ENCODE peak calls at places on chromosomes 1 and 21, in four cellular contexts. One of them, this sample, is unnamed.

GRCh38 chr21:42703936-42704335 is 50.5 kb downstream of the PDE9A start:
- DNase-seq in T follicular helper cell: no peak
- DNase-seq in stimulated activated CD4-positive, alpha-beta T cell treated with anti-CD3 and anti-CD28 coated beads, Interleukin-2, amount 100 ng/mL, for 48 hours: no peak
- DNase-seq in HTR-8/SVneo: no peak
- DNase-seq in this sample: no peak

GRCh38 chr1:169338617-169339016 is 29.0 kb downstream of the NME7 start:
- DNase-seq in T follicular helper cell: no peak
- DNase-seq in stimulated activated CD4-positive, alpha-beta T cell treated with anti-CD3 and anti-CD28 coated beads, Interleukin-2, amount 100 ng/mL, for 48 hours: no peak
- DNase-seq in HTR-8/SVneo: no peak
- DNase-seq in this sample: no peak

GRCh38 chr1:59220356-59220755 is 76.5 kb upstream of the FGGY start:
- DNase-seq in T follicular helper cell: no peak
- DNase-seq in stimulated activated CD4-positive, alpha-beta T cell treated with anti-CD3 and anti-CD28 coated beads, Interleukin-2, amount 100 ng/mL, for 48 hours: no peak
- DNase-seq in HTR-8/SVneo: no peak
- DNase-seq in this sample: no peak

GRCh38 chr1:156365754-156366153 is 3.3 kb upstream of the RHBG start:
- DNase-seq in T follicular helper cell: no peak
- DNase-seq in stimulated activated CD4-positive, alpha-beta T cell treated with anti-CD3 and anti-CD28 coated beads, Interleukin-2, amount 100 ng/mL, for 48 hours: no peak
- DNase-seq in HTR-8/SVneo: no peak
- DNase-seq in this sample: no peak

GRCh38 chr1:232542633-232543032 is 87.3 kb downstream of the SIPA1L2 start:
- DNase-seq in T follicular helper cell: no peak
- DNase-seq in stimulated activated CD4-positive, alpha-beta T cell treated with anti-CD3 and anti-CD28 coated beads, Interleukin-2, amount 100 ng/mL, for 48 hours: no peak
- DNase-seq in HTR-8/SVneo: no peak
- DNase-seq in this sample: no peak

GRCh38 chr1:15459771-15460719 is 3.5 kb downstream of the CELA2A start:
- DNase-seq in T follicular helper cell: no peak
- DNase-seq in stimulated activated CD4-positive, alpha-beta T cell treated with anti-CD3 and anti-CD28 coated beads, Interleukin-2, amount 100 ng/mL, for 48 hours: no peak
- DNase-seq in HTR-8/SVneo: no peak
- DNase-seq in this sample: no peak

GRCh38 chr1:156815307-156815826 is 1.3 kb downstream of the SH2D2A start:
- DNase-seq in T follicular helper cell: no peak
- DNase-seq in stimulated activated CD4-positive, alpha-beta T cell treated with anti-CD3 and anti-CD28 coated beads, Interleukin-2, amount 100 ng/mL, for 48 hours: no peak
- DNase-seq in HTR-8/SVneo: peak
- DNase-seq in this sample: peak

GRCh38 chr1:53408013-53408754 is 51.0 kb upstream of the DMRTB1 start:
- DNase-seq in T follicular helper cell: no peak
- DNase-seq in stimulated activated CD4-positive, alpha-beta T cell treated with anti-CD3 and anti-CD28 coated beads, Interleukin-2, amount 100 ng/mL, for 48 hours: no peak
- DNase-seq in HTR-8/SVneo: no peak
- DNase-seq in this sample: no peak

GRCh38 chr21:42486120-42486519 is 9.9 kb downstream of the RSPH1 start:
- DNase-seq in T follicular helper cell: no peak
- DNase-seq in stimulated activated CD4-positive, alpha-beta T cell treated with anti-CD3 and anti-CD28 coated beads, Interleukin-2, amount 100 ng/mL, for 48 hours: no peak
- DNase-seq in HTR-8/SVneo: no peak
- DNase-seq in this sample: no peak

GRCh38 chr1:17204546-17205440 is at the start of gene PADI1:
- DNase-seq in T follicular helper cell: no peak
- DNase-seq in stimulated activated CD4-positive, alpha-beta T cell treated with anti-CD3 and anti-CD28 coated beads, Interleukin-2, amount 100 ng/mL, for 48 hours: no peak
- DNase-seq in HTR-8/SVneo: no peak
- DNase-seq in this sample: no peak

GRCh38 chr1:184912392-184912791 is 61.9 kb downstream of the NIBAN1 start:
- DNase-seq in T follicular helper cell: no peak
- DNase-seq in stimulated activated CD4-positive, alpha-beta T cell treated with anti-CD3 and anti-CD28 coated beads, Interleukin-2, amount 100 ng/mL, for 48 hours: no peak
- DNase-seq in HTR-8/SVneo: no peak
- DNase-seq in this sample: no peak

GRCh38 chr1:54919367-54920359 is 32.7 kb upstream of the DHCR24 start:
- DNase-seq in T follicular helper cell: no peak
- DNase-seq in stimulated activated CD4-positive, alpha-beta T cell treated with anti-CD3 and anti-CD28 coated beads, Interleukin-2, amount 100 ng/mL, for 48 hours: no peak
- DNase-seq in HTR-8/SVneo: no peak
- DNase-seq in this sample: no peak

GRCh38 chr1:187267745-187268277 is 439.1 kb downstream of the PLA2G4A start:
- DNase-seq in T follicular helper cell: no peak
- DNase-seq in stimulated activated CD4-positive, alpha-beta T cell treated with anti-CD3 and anti-CD28 coated beads, Interleukin-2, amount 100 ng/mL, for 48 hours: no peak
- DNase-seq in HTR-8/SVneo: no peak
- DNase-seq in this sample: no peak

GRCh38 chr1:10657080-10657847 is 139.2 kb downstream of the CASZ1 start:
- DNase-seq in T follicular helper cell: no peak
- DNase-seq in stimulated activated CD4-positive, alpha-beta T cell treated with anti-CD3 and anti-CD28 coated beads, Interleukin-2, amount 100 ng/mL, for 48 hours: no peak
- DNase-seq in HTR-8/SVneo: no peak
- DNase-seq in this sample: no peak

GRCh38 chr1:4653796-4654715 is at the start of gene AJAP1:
- DNase-seq in T follicular helper cell: no peak
- DNase-seq in stimulated activated CD4-positive, alpha-beta T cell treated with anti-CD3 and anti-CD28 coated beads, Interleukin-2, amount 100 ng/mL, for 48 hours: no peak
- DNase-seq in HTR-8/SVneo: no peak
- DNase-seq in this sample: no peak

GRCh38 chr1:164623805-164624204 is 64.8 kb downstream of the PBX1 start:
- DNase-seq in T follicular helper cell: no peak
- DNase-seq in stimulated activated CD4-positive, alpha-beta T cell treated with anti-CD3 and anti-CD28 coated beads, Interleukin-2, amount 100 ng/mL, for 48 hours: no peak
- DNase-seq in HTR-8/SVneo: no peak
- DNase-seq in this sample: no peak

GRCh38 chr1:152112101-152112884 is 3.0 kb downstream of the TCHH start:
- DNase-seq in T follicular helper cell: no peak
- DNase-seq in stimulated activated CD4-positive, alpha-beta T cell treated with anti-CD3 and anti-CD28 coated beads, Interleukin-2, amount 100 ng/mL, for 48 hours: no peak
- DNase-seq in HTR-8/SVneo: no peak
- DNase-seq in this sample: no peak

GRCh38 chr1:83998205-83998598 is 730 bp downstream of the TTLL7 start:
- DNase-seq in T follicular helper cell: no peak
- DNase-seq in stimulated activated CD4-positive, alpha-beta T cell treated with anti-CD3 and anti-CD28 coated beads, Interleukin-2, amount 100 ng/mL, for 48 hours: no peak
- DNase-seq in HTR-8/SVneo: no peak
- DNase-seq in this sample: no peak

GRCh38 chr1:117015701-117016100 is 14.1 kb downstream of the CD101 start:
- DNase-seq in T follicular helper cell: no peak
- DNase-seq in stimulated activated CD4-positive, alpha-beta T cell treated with anti-CD3 and anti-CD28 coated beads, Interleukin-2, amount 100 ng/mL, for 48 hours: no peak
- DNase-seq in HTR-8/SVneo: no peak
- DNase-seq in this sample: no peak

GRCh38 chr1:114219247-114219872 is 65.7 kb upstream of the SYT6 start:
- DNase-seq in T follicular helper cell: no peak
- DNase-seq in stimulated activated CD4-positive, alpha-beta T cell treated with anti-CD3 and anti-CD28 coated beads, Interleukin-2, amount 100 ng/mL, for 48 hours: no peak
- DNase-seq in HTR-8/SVneo: peak
- DNase-seq in this sample: no peak

GRCh38 chr1:17624540-17625256 is 85.2 kb downstream of the ARHGEF10L start:
- DNase-seq in T follicular helper cell: no peak
- DNase-seq in stimulated activated CD4-positive, alpha-beta T cell treated with anti-CD3 and anti-CD28 coated beads, Interleukin-2, amount 100 ng/mL, for 48 hours: no peak
- DNase-seq in HTR-8/SVneo: no peak
- DNase-seq in this sample: no peak

GRCh38 chr1:153608742-153609584 is 4.0 kb downstream of the S100A16 start:
- DNase-seq in T follicular helper cell: no peak
- DNase-seq in stimulated activated CD4-positive, alpha-beta T cell treated with anti-CD3 and anti-CD28 coated beads, Interleukin-2, amount 100 ng/mL, for 48 hours: no peak
- DNase-seq in HTR-8/SVneo: peak
- DNase-seq in this sample: peak

GRCh38 chr1:51583532-51583931 is 33.4 kb upstream of the OSBPL9 start:
- DNase-seq in T follicular helper cell: no peak
- DNase-seq in stimulated activated CD4-positive, alpha-beta T cell treated with anti-CD3 and anti-CD28 coated beads, Interleukin-2, amount 100 ng/mL, for 48 hours: no peak
- DNase-seq in HTR-8/SVneo: no peak
- DNase-seq in this sample: peak

GRCh38 chr1:26542781-26543443 is 13.4 kb downstream of the RPS6KA1 start:
- DNase-seq in T follicular helper cell: no peak
- DNase-seq in stimulated activated CD4-positive, alpha-beta T cell treated with anti-CD3 and anti-CD28 coated beads, Interleukin-2, amount 100 ng/mL, for 48 hours: no peak
- DNase-seq in HTR-8/SVneo: no peak
- DNase-seq in this sample: no peak

GRCh38 chr1:229027622-229028182 is 243.2 kb upstream of the RAB4A start:
- DNase-seq in T follicular helper cell: no peak
- DNase-seq in stimulated activated CD4-positive, alpha-beta T cell treated with anti-CD3 and anti-CD28 coated beads, Interleukin-2, amount 100 ng/mL, for 48 hours: peak
- DNase-seq in HTR-8/SVneo: no peak
- DNase-seq in this sample: peak

GRCh38 chr21:40567511-40567910 is 279.4 kb downstream of the DSCAM start:
- DNase-seq in T follicular helper cell: no peak
- DNase-seq in stimulated activated CD4-positive, alpha-beta T cell treated with anti-CD3 and anti-CD28 coated beads, Interleukin-2, amount 100 ng/mL, for 48 hours: no peak
- DNase-seq in HTR-8/SVneo: no peak
- DNase-seq in this sample: no peak

GRCh38 chr1:12230549-12231275 is 882 bp downstream of the VPS13D start:
- DNase-seq in T follicular helper cell: no peak
- DNase-seq in stimulated activated CD4-positive, alpha-beta T cell treated with anti-CD3 and anti-CD28 coated beads, Interleukin-2, amount 100 ng/mL, for 48 hours: no peak
- DNase-seq in HTR-8/SVneo: no peak
- DNase-seq in this sample: no peak

GRCh38 chr1:117320515-117320914 is 46.7 kb upstream of the MAN1A2 start:
- DNase-seq in T follicular helper cell: no peak
- DNase-seq in stimulated activated CD4-positive, alpha-beta T cell treated with anti-CD3 and anti-CD28 coated beads, Interleukin-2, amount 100 ng/mL, for 48 hours: no peak
- DNase-seq in HTR-8/SVneo: no peak
- DNase-seq in this sample: no peak

GRCh38 chr1:24003331-24003972 is 23.3 kb upstream of the SRSF10 start:
- DNase-seq in T follicular helper cell: no peak
- DNase-seq in stimulated activated CD4-positive, alpha-beta T cell treated with anti-CD3 and anti-CD28 coated beads, Interleukin-2, amount 100 ng/mL, for 48 hours: no peak
- DNase-seq in HTR-8/SVneo: peak
- DNase-seq in this sample: peak

GRCh38 chr1:245978915-245979314 is 528.2 kb downstream of the SMYD3 start:
- DNase-seq in T follicular helper cell: no peak
- DNase-seq in stimulated activated CD4-positive, alpha-beta T cell treated with anti-CD3 and anti-CD28 coated beads, Interleukin-2, amount 100 ng/mL, for 48 hours: no peak
- DNase-seq in HTR-8/SVneo: no peak
- DNase-seq in this sample: no peak

GRCh38 chr1:4130096-4130495 is 230.0 kb upstream of the C1orf174 start:
- DNase-seq in T follicular helper cell: no peak
- DNase-seq in stimulated activated CD4-positive, alpha-beta T cell treated with anti-CD3 and anti-CD28 coated beads, Interleukin-2, amount 100 ng/mL, for 48 hours: no peak
- DNase-seq in HTR-8/SVneo: no peak
- DNase-seq in this sample: no peak

GRCh38 chr1:26784023-26784871 is 3.5 kb upstream of the PIGV start:
- DNase-seq in T follicular helper cell: no peak
- DNase-seq in stimulated activated CD4-positive, alpha-beta T cell treated with anti-CD3 and anti-CD28 coated beads, Interleukin-2, amount 100 ng/mL, for 48 hours: no peak
- DNase-seq in HTR-8/SVneo: no peak
- DNase-seq in this sample: peak

GRCh38 chr1:229249854-229250644 is 20.9 kb upstream of the RAB4A start:
- DNase-seq in T follicular helper cell: no peak
- DNase-seq in stimulated activated CD4-positive, alpha-beta T cell treated with anti-CD3 and anti-CD28 coated beads, Interleukin-2, amount 100 ng/mL, for 48 hours: no peak
- DNase-seq in HTR-8/SVneo: no peak
- DNase-seq in this sample: no peak

GRCh38 chr21:44892536-44893277 is 19.2 kb upstream of the PTTG1IP start:
- DNase-seq in T follicular helper cell: peak
- DNase-seq in stimulated activated CD4-positive, alpha-beta T cell treated with anti-CD3 and anti-CD28 coated beads, Interleukin-2, amount 100 ng/mL, for 48 hours: peak
- DNase-seq in HTR-8/SVneo: peak
- DNase-seq in this sample: no peak

GRCh38 chr1:202964755-202965440 is 2.2 kb downstream of the CYB5R1 start:
- DNase-seq in T follicular helper cell: no peak
- DNase-seq in stimulated activated CD4-positive, alpha-beta T cell treated with anti-CD3 and anti-CD28 coated beads, Interleukin-2, amount 100 ng/mL, for 48 hours: no peak
- DNase-seq in HTR-8/SVneo: no peak
- DNase-seq in this sample: peak

GRCh38 chr1:210294991-210295773 is 33.5 kb upstream of the HHAT start:
- DNase-seq in T follicular helper cell: no peak
- DNase-seq in stimulated activated CD4-positive, alpha-beta T cell treated with anti-CD3 and anti-CD28 coated beads, Interleukin-2, amount 100 ng/mL, for 48 hours: no peak
- DNase-seq in HTR-8/SVneo: no peak
- DNase-seq in this sample: no peak